ENCODE peak calls at places on chromosomes 11 and 22, in seven cellular contexts. N, G, T, Y, J, L and M are unnamed samples.

GRCh38 chr11:61378713-61379313 is 13.6 kb upstream of the TMEM216 start:
- DNase-seq in N (no peak), G (no peak), T (no peak), Y (no peak), J (no peak), L (no peak), M (no peak)

GRCh38 chr22:28976588-28976987 is 85.0 kb downstream of the C22orf31 start:
- DNase-seq in N (no peak), G (no peak), T (no peak), Y (no peak), J (no peak), L (no peak), M (no peak)

GRCh38 chr11:91804057-91804456 is 420.6 kb upstream of the FAT3 start:
- DNase-seq in N (no peak), G (no peak), T (peak), Y (no peak), J (no peak), L (no peak), M (peak)

GRCh38 chr11:45527898-45528297 is 137.5 kb downstream of the CHST1 start:
- DNase-seq in N (peak), G (no peak), T (no peak), Y (no peak), J (no peak), L (no peak), M (no peak)

GRCh38 chr22:45512363-45512762 is 9.7 kb downstream of the FBLN1 start:
- DNase-seq in N (no peak), G (no peak), T (no peak), Y (no peak), J (no peak), L (no peak), M (no peak)

GRCh38 chr22:16824718-16825687 is at the start of gene XKR3:
- DNase-seq in N (peak), G (no peak), T (peak), Y (no peak), J (no peak), L (no peak), M (no peak)

GRCh38 chr22:48104786-48105185 is 1342.3 kb downstream of the TBC1D22A start:
- DNase-seq in N (no peak), G (no peak), T (no peak), Y (no peak), J (no peak), L (no peak), M (no peak)

GRCh38 chr22:27726726-27727449 is 74.7 kb downstream of the MN1 start:
- DNase-seq in N (no peak), G (peak), T (peak), Y (no peak), J (no peak), L (peak), M (peak)

GRCh38 chr22:24937114-24937513 is 9.4 kb downstream of the LHFPL7 start:
- DNase-seq in N (peak), G (no peak), T (peak), Y (no peak), J (no peak), L (no peak), M (peak)

GRCh38 chr11:62556102-62556871 is 9.7 kb upstream of the AHNAK start:
- DNase-seq in N (peak), G (peak), T (peak), Y (peak), J (peak), L (peak), M (peak)

GRCh38 chr22:29716814-29717213 is 3.0 kb upstream of the CABP7 start:
- DNase-seq in N (peak), G (peak), T (peak), Y (peak), J (no peak), L (no peak), M (peak)

GRCh38 chr22:36808611-36809344 is 8.1 kb downstream of the PVALB start:
- DNase-seq in N (peak), G (no peak), T (no peak), Y (no peak), J (no peak), L (no peak), M (no peak)

GRCh38 chr11:22778642-22779041 is 51.0 kb downstream of the SVIP start:
- DNase-seq in N (peak), G (no peak), T (no peak), Y (no peak), J (no peak), L (no peak), M (no peak)

GRCh38 chr11:94910281-94910680 is 63.1 kb downstream of the CWC15 start:
- DNase-seq in N (no peak), G (no peak), T (no peak), Y (no peak), J (no peak), L (no peak), M (no peak)

GRCh38 chr11:94909371-94909820 is 64.0 kb downstream of the CWC15 start:
- DNase-seq in N (no peak), G (no peak), T (no peak), Y (no peak), J (no peak), L (no peak), M (no peak)

GRCh38 chr11:94912806-94913205 is 60.5 kb downstream of the CWC15 start:
- DNase-seq in N (no peak), G (no peak), T (no peak), Y (no peak), J (no peak), L (no peak), M (no peak)

DNA sequence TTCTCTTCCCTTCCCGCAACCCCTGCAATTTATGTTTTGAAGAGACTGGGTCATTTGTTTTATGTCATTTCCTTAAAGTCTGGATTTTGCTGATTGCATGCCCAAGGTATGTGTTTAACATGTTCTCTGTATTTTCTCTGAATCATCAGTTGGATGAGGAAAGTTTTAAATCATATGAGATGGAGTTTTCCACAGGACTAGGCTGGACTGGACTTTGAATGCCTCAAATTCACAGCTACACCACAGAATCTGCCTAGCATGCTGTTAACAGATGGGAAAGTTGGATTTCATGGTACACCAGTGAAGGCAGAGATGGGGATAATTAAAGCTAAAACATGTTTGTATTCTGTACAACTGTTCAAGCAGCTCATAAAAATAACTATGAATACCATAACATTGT is 62.6 kb downstream of the CWC15 start:
- DNase-seq in N (no peak), G (no peak), T (no peak), Y (no peak), J (no peak), L (no peak), M (no peak)
- H3K4me3 ChIP-seq in N (no peak), G (no peak), T (no peak), Y (no peak), J (no peak), L (no peak), M (no peak)

GRCh38 chr11:106397787-106398355 is 320.4 kb downstream of the AASDHPPT start:
- DNase-seq in N (no peak), G (no peak), T (no peak), Y (no peak), J (no peak), L (no peak), M (no peak)
- H3K27ac ChIP-seq in N (no peak), G (no peak), T (no peak), Y (no peak), J (no peak), L (no peak), M (no peak)

DNA sequence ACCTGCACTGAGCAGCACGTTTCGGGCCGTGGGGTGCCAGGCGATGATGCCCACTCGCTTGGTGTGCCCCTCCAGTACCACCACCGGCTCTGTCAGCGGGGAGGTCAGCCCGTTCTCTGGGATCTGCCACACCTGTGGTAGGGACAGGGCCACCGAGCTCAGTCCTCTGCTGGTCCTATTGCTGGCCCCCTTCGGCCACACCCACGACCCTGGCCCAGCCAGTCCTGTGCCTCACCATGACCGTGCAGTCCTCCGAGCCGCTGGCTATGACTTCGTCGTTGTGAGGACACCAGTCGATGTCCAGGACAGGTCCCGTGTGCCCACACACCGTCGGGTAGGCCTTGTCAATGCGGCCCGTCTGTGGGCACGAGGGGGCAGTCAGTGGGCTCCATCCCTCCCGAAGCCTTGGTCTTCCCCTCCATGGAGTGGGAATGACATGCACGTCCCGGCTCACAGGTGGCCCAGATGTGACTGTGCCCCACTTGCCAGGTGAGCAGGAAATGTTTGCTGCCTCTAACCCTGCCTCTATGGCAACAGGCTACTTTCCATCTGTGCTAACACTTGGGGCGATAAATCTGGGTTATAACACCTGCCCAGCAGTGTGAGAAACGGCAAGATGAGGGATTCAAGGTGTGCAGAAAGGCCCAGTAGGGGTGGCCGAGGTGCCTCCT is 1.4 kb downstream of the CORO1B start:
- DNase-seq in N (peak), G (no peak), T (no peak), Y (no peak), J (no peak), L (peak), M (no peak)
- H3K4me3 ChIP-seq in N (no peak), G (peak), T (peak), Y (no peak), J (no peak), L (peak), M (no peak)

GRCh38 chr11:12695878-12696277 is 21.7 kb downstream of the TEAD1 start:
- DNase-seq in N (no peak), G (no peak), T (peak), Y (no peak), J (no peak), L (no peak), M (no peak)

GRCh38 chr11:12694182-12694531 is 19.9 kb downstream of the TEAD1 start:
- DNase-seq in N (no peak), G (no peak), T (no peak), Y (no peak), J (no peak), L (no peak), M (no peak)

GRCh38 chr11:12693485-12694181 is 19.4 kb downstream of the TEAD1 start:
- DNase-seq in N (no peak), G (peak), T (peak), Y (no peak), J (no peak), L (peak), M (peak)

GRCh38 chr11:12696911-12697581 is 22.8 kb downstream of the TEAD1 start:
- DNase-seq in N (no peak), G (no peak), T (peak), Y (no peak), J (no peak), L (peak), M (no peak)

GRCh38 chr11:12695221-12695794 is 21.1 kb downstream of the TEAD1 start:
- DNase-seq in N (no peak), G (no peak), T (peak), Y (no peak), J (no peak), L (no peak), M (no peak)
- H3K27ac ChIP-seq in N (no peak), G (peak), T (peak), Y (no peak), J (no peak), L (peak), M (peak)

DNA sequence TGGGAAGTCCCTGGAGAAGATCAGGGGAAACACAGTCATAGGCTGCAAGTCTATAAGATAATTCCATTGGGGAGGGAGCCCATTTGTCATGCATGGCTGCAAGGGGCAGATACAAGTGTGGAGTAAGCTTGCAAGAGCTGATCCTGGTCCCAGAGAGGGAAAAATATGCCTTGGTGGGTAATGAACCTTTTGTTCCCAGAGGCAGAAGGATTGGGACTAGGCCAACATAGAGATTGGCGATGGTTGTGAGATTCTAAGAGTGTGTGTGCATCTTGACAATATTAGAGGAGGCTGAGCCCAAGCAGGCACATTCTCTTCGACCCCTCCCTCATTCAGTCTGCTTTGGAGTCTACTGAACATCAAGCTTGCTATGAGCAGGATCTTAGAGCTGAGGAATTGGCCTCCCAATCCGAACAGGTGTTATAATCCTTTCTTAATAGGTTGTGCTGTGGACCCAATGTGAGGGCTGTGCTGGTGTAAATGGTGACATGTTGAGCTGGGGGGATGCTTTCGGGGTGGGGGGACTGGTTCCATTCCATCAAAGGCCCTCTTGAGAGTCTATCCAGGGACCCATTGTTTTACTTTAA is 18.4 kb downstream of the MIAT start:
- DNase-seq in N (no peak), G (no peak), T (no peak), Y (no peak), J (no peak), L (no peak), M (no peak)
- H3K4me3 ChIP-seq in N (peak), G (no peak), T (no peak), Y (no peak), J (no peak), L (no peak), M (no peak)

GRCh38 chr11:102451693-102452460 is 688 bp downstream of the TMEM123 start:
- DNase-seq in N (peak), G (peak), T (peak), Y (peak), J (peak), L (peak), M (peak)
- H3K27ac ChIP-seq in N (peak), G (peak), T (peak), Y (peak), J (peak), L (peak), M (peak)

GRCh38 chr11:77127674-77127968 is 425 bp upstream of the MYO7A start:
- DNase-seq in N (no peak), G (no peak), T (no peak), Y (no peak), J (no peak), L (no peak), M (no peak)
- H3K4me3 ChIP-seq in N (peak), G (peak), T (peak), Y (peak), J (peak), L (peak), M (peak)

GRCh38 chr11:28759311-28759710 is 651.1 kb downstream of the METTL15 start:
- DNase-seq in N (no peak), G (no peak), T (no peak), Y (no peak), J (no peak), L (no peak), M (no peak)

GRCh38 chr11:28756977-28757376 is 648.8 kb downstream of the METTL15 start:
- DNase-seq in N (no peak), G (no peak), T (no peak), Y (no peak), J (no peak), L (no peak), M (no peak)

GRCh38 chr11:28757725-28758515 is 649.7 kb downstream of the METTL15 start:
- DNase-seq in N (no peak), G (no peak), T (no peak), Y (no peak), J (no peak), L (no peak), M (no peak)

GRCh38 chr11:28763876-28764275 is 655.7 kb downstream of the METTL15 start:
- DNase-seq in N (no peak), G (no peak), T (no peak), Y (no peak), J (no peak), L (no peak), M (no peak)

DNA sequence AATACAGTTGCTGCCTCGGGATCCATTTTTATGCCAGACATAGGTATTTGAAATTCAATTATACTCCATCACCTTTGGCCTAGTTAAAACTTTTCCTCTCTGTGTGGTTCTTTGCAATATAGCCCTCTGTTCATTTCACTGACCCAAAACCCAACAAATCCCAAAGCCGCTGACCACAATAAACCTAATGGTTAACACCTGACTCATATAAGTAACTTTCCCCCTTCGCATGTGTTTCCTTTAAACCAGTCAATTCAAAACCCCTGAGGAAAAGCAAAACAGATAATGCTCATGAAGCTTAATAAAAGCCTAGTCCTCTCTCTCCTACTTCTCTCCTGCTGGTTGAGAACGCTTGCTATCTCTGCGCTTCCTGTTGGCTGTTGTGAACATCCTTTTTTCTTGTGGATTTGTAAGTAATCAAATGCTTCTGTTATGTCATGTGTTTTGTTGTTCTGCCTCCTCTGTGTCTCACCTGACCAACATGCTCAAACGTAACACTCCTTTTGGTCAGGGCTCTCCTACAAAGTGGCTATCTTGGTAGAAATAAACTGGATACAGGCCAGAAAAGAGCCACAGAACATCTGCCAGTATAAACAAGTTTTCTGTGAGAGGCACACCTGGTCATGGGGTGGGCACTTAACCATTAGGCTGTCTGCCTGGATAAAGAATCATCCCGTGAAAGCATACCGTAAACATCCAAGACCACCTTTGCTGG is 652.6 kb downstream of the METTL15 start:
- DNase-seq in N (no peak), G (no peak), T (peak), Y (no peak), J (no peak), L (no peak), M (no peak)
- H3K27ac ChIP-seq in N (no peak), G (no peak), T (no peak), Y (no peak), J (no peak), L (no peak), M (no peak)